ENCODE peak calls at places on chromosome 11, in five cellular contexts. L, S, H, A and W are unnamed samples.

GRCh38 chr11:69954756-69955155 is 123.4 kb upstream of the ANO1 start:
- DNase-seq in L (no peak), A (no peak), S (no peak), H (no peak), W (no peak)

GRCh38 chr11:63620928-63621539 is 6.8 kb upstream of the PLAAT3 start:
- DNase-seq in L (no peak), S (no peak), A (no peak), H (no peak), W (no peak)

GRCh38 chr11:125514336-125515101 is 18.5 kb upstream of the FEZ1 start:
- DNase-seq in L (no peak), S (peak; percentile 46), A (peak; percentile 45), H (peak; percentile 85), W (peak; percentile 54)

GRCh38 chr11:122313581-122313980 is 197.6 kb upstream of the BLID start:
- DNase-seq in L (no peak), S (no peak), H (no peak), A (no peak), W (no peak)

GRCh38 chr11:88340366-88340930 is 2.9 kb upstream of the CTSC start:
- DNase-seq in A (no peak), S (peak; percentile 56), L (no peak), H (peak; percentile 67), W (no peak)

GRCh38 chr11:1006762-1007161 is 29.8 kb downstream of the MUC6 start:
- DNase-seq in H (no peak), L (no peak), S (no peak), A (no peak), W (no peak)

GRCh38 chr11:64855596-64856304 is 11.3 kb upstream of the CDC42BPG start:
- DNase-seq in A (no peak), S (no peak), L (no peak), H (no peak), W (no peak)

GRCh38 chr11:13923182-13923581 is 39.3 kb upstream of the SPON1 start:
- DNase-seq in L (no peak), H (no peak), S (no peak), A (no peak), W (no peak)

GRCh38 chr11:64539711-64540420 is 51.2 kb upstream of the SLC22A12 start:
- DNase-seq in H (no peak), S (no peak), L (no peak), A (no peak), W (no peak)

GRCh38 chr11:70381872-70382842 is 16.2 kb upstream of the CTTN start:
- DNase-seq in S (peak; percentile 95), A (peak; percentile 85), H (peak; percentile 87), L (peak; percentile 74), W (no peak)

GRCh38 chr11:71581826-71582225 is 849 bp downstream of the KRTAP5-11 start:
- DNase-seq in S (no peak), H (no peak), A (no peak), L (no peak), W (no peak)

GRCh38 chr11:14687943-14688627 is 44.5 kb downstream of the PDE3B start:
- DNase-seq in H (no peak), S (no peak), L (no peak), A (peak; percentile 16), W (no peak)

GRCh38 chr11:1767399-1768140 is 3.8 kb upstream of the CTSD start:
- DNase-seq in S (no peak), H (no peak), A (no peak), L (no peak), W (no peak)

GRCh38 chr11:113458189-113458588 is 17.0 kb downstream of the DRD2 start:
- DNase-seq in L (no peak), H (no peak), A (no peak), S (no peak), W (no peak)

GRCh38 chr11:26971961-26972360 is 22.0 kb upstream of the FIBIN start:
- DNase-seq in H (peak; percentile 26), S (peak; percentile 61), A (no peak), L (no peak), W (no peak)

GRCh38 chr11:45450189-45450588 is 164.0 kb upstream of the SYT13 start:
- DNase-seq in H (peak; percentile 45), A (peak; percentile 62), L (no peak), S (peak; percentile 29), W (no peak)
- H3K9ac ChIP-seq in H (no peak overlapping the region), A (no peak overlapping the region), L (no peak overlapping the region), S (no peak overlapping the region), W (no peak overlapping the region)

GRCh38 chr11:66548041-66548440 is 1.3 kb downstream of the ACTN3 start:
- DNase-seq in L (no peak), S (no peak), H (no peak), A (no peak), W (no peak)

GRCh38 chr11:66546368-66546965 is at the start of gene ACTN3:
- DNase-seq in A (peak; percentile 37), H (peak; percentile 11), S (no peak), L (peak; percentile 86), W (peak; percentile 33)

GRCh38 chr11:66547662-66548009 is 933 bp downstream of the ACTN3 start:
- DNase-seq in H (no peak), L (peak; percentile 63), S (no peak), A (no peak), W (no peak)

GRCh38 chr11:66545701-66546367 is at the start of gene ZDHHC24:
- DNase-seq in H (peak; percentile 91), S (peak; percentile 95), A (peak; percentile 97), L (peak; percentile 98), W (peak; percentile 97)

DNA sequence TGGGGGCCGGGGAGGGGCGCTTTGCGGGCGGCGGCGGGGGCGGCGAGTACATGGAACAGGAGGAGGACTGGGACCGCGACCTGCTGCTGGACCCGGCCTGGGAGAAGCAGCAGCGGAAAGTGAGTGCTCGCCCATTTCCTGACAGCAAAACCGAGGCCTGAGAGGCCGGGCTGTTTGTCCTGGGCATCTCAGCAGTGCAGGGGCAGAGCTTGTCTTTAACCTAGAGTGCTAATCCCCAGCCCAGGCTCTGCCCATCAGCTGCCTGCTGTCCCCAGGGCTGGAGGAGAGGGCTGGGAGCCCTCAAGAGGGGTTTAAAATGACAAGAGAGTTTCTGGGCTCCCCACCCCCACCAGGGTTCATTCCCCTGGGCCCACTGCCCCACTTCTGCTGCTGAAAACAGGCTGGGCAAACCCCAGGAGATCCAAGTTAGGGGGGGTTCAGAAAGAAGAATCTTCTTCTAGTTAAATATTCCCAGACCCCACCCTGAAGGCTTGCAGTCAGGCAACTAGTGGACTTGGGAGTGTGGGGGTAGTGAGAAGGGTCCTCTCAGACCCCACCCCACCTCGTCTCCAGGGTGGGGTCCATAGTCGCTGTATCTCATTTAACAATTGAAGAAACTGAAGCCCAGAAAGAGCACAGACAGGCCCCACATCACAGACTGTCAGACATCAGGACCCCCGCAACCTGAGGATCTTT is 411 bp downstream of the ACTN3 start:
- DNase-seq in S (no peak), A (no peak), L (no peak), H (no peak), W (no peak)
- H3K9ac ChIP-seq in S (no peak overlapping the region), A (no peak overlapping the region), L (no peak overlapping the region), H (no peak overlapping the region), W (peak overlapping the region; percentile 24)

GRCh38 chr11:118623291-118623655 is 15.9 kb downstream of the PHLDB1 start:
- DNase-seq in L (no peak), H (peak; percentile 50), A (no peak), S (peak; percentile 54), W (no peak)
- H3K9ac ChIP-seq in L (no peak overlapping the region), H (peak overlapping the region; percentile 93), A (no peak overlapping the region), S (no peak overlapping the region), W (no peak overlapping the region)

GRCh38 chr11:62402994-62403393 is 15.8 kb upstream of the SCGB1A1 start:
- DNase-seq in H (no peak), S (no peak), A (no peak), L (no peak), W (no peak)

GRCh38 chr11:62400760-62401159 is 18.1 kb upstream of the SCGB1A1 start:
- DNase-seq in H (peak; percentile 85), L (no peak), A (peak; percentile 90), S (peak; percentile 74), W (peak; percentile 70)

GRCh38 chr11:62401356-62401755 is 17.5 kb upstream of the SCGB1A1 start:
- DNase-seq in L (no peak), A (no peak), H (no peak), S (no peak), W (no peak)

GRCh38 chr11:62401781-62402180 is 17.1 kb upstream of the SCGB1A1 start:
- DNase-seq in H (no peak), L (no peak), A (no peak), S (no peak), W (no peak)

DNA sequence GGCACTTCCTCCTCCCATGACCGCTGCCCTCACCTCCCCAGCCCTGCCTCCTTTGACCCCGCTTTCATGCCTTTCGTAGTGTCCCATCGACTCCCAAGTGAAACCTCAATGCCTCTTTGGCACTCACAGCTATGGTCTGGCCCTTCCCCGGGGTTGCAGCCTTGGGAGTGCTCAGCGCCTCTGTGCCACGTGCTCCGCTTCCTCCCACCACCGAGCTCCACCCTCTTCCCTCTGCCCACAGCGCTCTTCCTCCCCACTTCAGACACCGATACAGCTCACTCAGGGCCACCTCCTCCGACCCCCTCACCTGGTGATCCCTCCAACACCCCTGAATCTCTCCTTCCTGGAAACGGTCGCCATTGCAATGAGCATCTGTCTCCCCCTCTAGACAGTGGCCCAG is 16.6 kb upstream of the SCGB1A1 start:
- DNase-seq in H (no peak), L (no peak), A (no peak), S (no peak), W (peak; percentile 61)
- H3K9ac ChIP-seq in H (no peak overlapping the region), L (no peak overlapping the region), A (no peak overlapping the region), S (no peak overlapping the region), W (peak overlapping the region; percentile 59)

DNA sequence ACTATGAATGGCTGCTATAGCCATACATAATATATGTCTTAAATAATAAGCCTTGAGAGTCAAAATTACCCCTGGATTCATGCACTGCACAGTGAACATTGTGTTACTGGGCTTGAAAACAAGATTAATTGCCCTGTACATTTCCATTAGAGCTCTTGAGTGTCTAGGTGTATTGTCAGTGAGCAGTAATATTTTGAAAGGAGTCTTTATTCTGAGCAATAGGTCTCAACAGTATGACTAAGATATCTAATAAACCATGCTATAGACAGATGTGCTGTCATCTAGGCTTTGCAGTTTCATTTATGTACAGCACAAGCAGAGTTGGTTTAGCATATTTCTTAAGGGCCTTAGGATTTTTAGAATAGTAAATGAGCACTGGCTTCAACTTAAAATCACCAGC is 48.1 kb upstream of the LRRC55 start:
- DNase-seq in L (no peak), A (no peak), H (no peak), S (no peak), W (no peak)
- H3K9ac ChIP-seq in L (no peak overlapping the region), A (no peak overlapping the region), H (no peak overlapping the region), S (no peak overlapping the region), W (no peak overlapping the region)

DNA sequence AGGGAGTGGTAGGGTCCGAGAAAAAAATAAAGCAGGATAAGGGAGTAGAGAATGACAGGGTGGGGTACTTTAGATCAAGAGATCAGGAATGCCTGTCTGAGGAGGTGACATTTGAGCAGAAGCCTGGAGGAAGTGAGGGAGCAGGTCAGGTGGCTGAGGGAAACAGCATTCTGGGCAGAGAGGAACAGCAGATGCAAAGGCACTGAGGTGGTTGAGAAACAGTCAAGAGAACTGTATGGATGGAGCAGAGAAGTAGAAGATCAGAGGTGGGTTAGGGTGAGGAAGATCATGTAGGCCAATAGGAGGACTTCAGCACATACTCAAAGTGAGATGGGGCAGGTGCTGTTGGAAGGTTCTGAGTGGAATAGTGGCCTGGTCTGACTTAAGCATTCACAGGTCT is 8.3 kb downstream of the ARHGEF17 start:
- DNase-seq in L (no peak), A (no peak), S (no peak), H (no peak), W (no peak)
- H3K9ac ChIP-seq in L (no peak overlapping the region), A (no peak overlapping the region), S (no peak overlapping the region), H (peak overlapping the region; percentile 70), W (no peak overlapping the region)